ENCODE peak calls at places on chromosomes 5 and 9, in five cellular contexts. Q, I, A, O and Z are unnamed samples.

GRCh38 chr9:125388978-125389377 is 127.4 kb downstream of the GAPVD1 start:
- DNase-seq in A (no peak), I (no peak), Q (no peak), O (no peak), Z (no peak)

GRCh38 chr5:132662925-132663770 is 5.2 kb downstream of the IL13 start:
- DNase-seq in Q (no peak), A (no peak), I (no peak), O (peak), Z (no peak)

GRCh38 chr5:178383919-178384814 is 151.6 kb upstream of the PHYKPL start:
- DNase-seq in A (peak), O (no peak), I (no peak), Q (no peak), Z (no peak)

GRCh38 chr5:53063791-53064190 is 45.8 kb downstream of the MOCS2 start:
- DNase-seq in I (no peak), O (peak), Q (no peak), A (no peak), Z (no peak)

GRCh38 chr5:120361941-120362340 is 102.2 kb upstream of the PRR16 start:
- DNase-seq in Q (no peak), I (no peak), O (no peak), A (no peak), Z (no peak)

GRCh38 chr5:96285823-96286222 is 147.2 kb downstream of the PCSK1 start:
- DNase-seq in A (peak), Q (no peak), O (no peak), I (no peak), Z (no peak)

GRCh38 chr5:102668220-102668930 is 86.7 kb upstream of the PAM start:
- DNase-seq in Q (no peak), A (no peak), I (no peak), O (no peak), Z (no peak)

GRCh38 chr9:135522931-135523330 is 1.7 kb downstream of the LCN1 start:
- DNase-seq in Q (no peak), A (no peak), I (no peak), O (no peak), Z (no peak)

GRCh38 chr9:84230355-84231136 is 110.0 kb downstream of the SLC28A3 start:
- DNase-seq in Q (no peak), A (no peak), O (peak), I (no peak), Z (peak)

GRCh38 chr9:111067472-111067871 is 29.2 kb upstream of the LPAR1 start:
- DNase-seq in I (no peak), Q (no peak), O (peak), A (no peak), Z (no peak)

GRCh38 chr5:178766936-178767912 is 36.8 kb upstream of the ZNF354A start:
- DNase-seq in A (peak), O (no peak), I (no peak), Q (no peak), Z (no peak)

GRCh38 chr9:14146201-14146890 is 167.6 kb downstream of the NFIB start:
- DNase-seq in I (no peak), O (no peak), Q (no peak), A (no peak), Z (no peak)

GRCh38 chr5:173475780-173476179 is 140.7 kb downstream of the BOD1 start:
- DNase-seq in Q (no peak), A (no peak), O (no peak), I (no peak), Z (no peak)

GRCh38 chr9:129273941-129274709 is 96.1 kb upstream of the IER5L start:
- DNase-seq in I (no peak), O (no peak), A (no peak), Q (no peak), Z (no peak)

GRCh38 chr9:120490888-120491595 is 88.9 kb downstream of the CDK5RAP2 start:
- DNase-seq in Q (peak), O (peak), A (no peak), I (no peak), Z (no peak)

GRCh38 chr5:101590384-101590783 is 687.3 kb upstream of the ST8SIA4 start:
- DNase-seq in Q (peak), I (no peak), O (no peak), A (peak), Z (no peak)

GRCh38 chr5:118919016-118919415 is 69.3 kb downstream of the DTWD2 start:
- DNase-seq in I (no peak), Q (no peak), A (no peak), O (peak), Z (no peak)

GRCh38 chr5:107516452-107517184 is 154.1 kb downstream of the EFNA5 start:
- DNase-seq in O (peak), Q (no peak), A (no peak), I (no peak), Z (peak)

GRCh38 chr5:92676120-92676838 is 904.7 kb downstream of the NR2F1-AS1 start:
- DNase-seq in A (peak), Q (no peak), O (no peak), I (no peak), Z (no peak)

GRCh38 chr5:24363789-24364534 is 280.8 kb downstream of the CDH10 start:
- DNase-seq in A (no peak), I (no peak), O (no peak), Q (peak), Z (no peak)

GRCh38 chr5:33362915-33363314 is 77.8 kb upstream of the TARS1 start:
- DNase-seq in A (peak), Q (no peak), O (peak), I (peak), Z (peak)

GRCh38 chr5:172603425-172603824 is 37.6 kb upstream of the NEURL1B start:
- DNase-seq in A (peak), Q (no peak), I (no peak), O (peak), Z (peak)

GRCh38 chr9:121269030-121269887 is 1.3 kb downstream of the GSN start:
- DNase-seq in Q (no peak), O (peak), A (peak), I (peak), Z (no peak)

GRCh38 chr9:89442981-89443817 is 54.7 kb downstream of the SEMA4D start:
- DNase-seq in I (no peak), A (no peak), Q (no peak), O (no peak), Z (no peak)

DNA sequence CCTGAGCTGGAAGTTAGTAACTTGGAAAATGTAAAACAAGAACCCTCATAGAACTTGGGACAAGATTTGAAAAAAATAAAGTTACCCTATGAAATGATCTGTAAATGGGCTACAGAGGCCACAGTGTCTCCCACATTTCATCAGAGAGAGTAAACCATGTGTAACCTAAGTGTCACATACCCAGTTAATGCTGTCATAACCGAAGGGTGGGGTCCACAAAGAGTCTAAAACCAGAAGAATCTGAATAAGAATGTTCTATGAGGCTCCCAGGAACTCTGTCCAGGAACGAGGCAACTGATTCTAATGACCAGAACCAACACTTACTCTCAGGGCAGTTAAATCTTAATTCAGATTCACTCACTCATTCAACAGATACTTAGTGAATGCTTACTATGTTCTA is 1.0 kb upstream of the FAM13B start:
- DNase-seq in I (no peak), Q (no peak), O (peak), A (no peak), Z (peak)
- H3K4me3 ChIP-seq in I (no peak), Q (no peak), O (peak), A (peak), Z (peak)

DNA sequence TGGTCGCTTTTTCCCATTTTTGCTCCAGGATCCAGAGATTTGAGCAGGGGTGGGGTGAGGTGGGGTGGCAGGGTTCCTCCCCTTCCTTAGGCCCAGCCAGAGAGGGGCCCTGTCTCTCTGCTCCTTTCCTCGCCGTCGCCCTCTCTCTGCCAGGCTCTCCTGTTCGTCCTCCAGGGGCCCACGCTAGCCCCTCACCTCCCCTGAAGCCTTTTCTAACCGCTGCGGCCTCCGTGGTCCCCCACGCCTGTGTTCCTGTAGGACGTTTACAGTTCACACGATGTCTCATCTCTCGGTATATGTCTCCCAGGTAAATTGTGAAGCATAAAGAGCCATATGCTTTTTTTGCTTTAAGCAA is 49.9 kb upstream of the ZNF366 start:
- DNase-seq in O (no peak), I (no peak), Q (no peak), A (no peak), Z (no peak)
- H3K4me3 ChIP-seq in O (peak), I (peak), Q (peak), A (peak), Z (peak)

GRCh38 chr5:73381587-73382411 is 66.8 kb downstream of the FOXD1 start:
- DNase-seq in A (no peak), I (no peak), Q (no peak), O (no peak), Z (no peak)
- H3K4me3 ChIP-seq in A (no peak), I (peak), Q (no peak), O (no peak), Z (no peak)

DNA sequence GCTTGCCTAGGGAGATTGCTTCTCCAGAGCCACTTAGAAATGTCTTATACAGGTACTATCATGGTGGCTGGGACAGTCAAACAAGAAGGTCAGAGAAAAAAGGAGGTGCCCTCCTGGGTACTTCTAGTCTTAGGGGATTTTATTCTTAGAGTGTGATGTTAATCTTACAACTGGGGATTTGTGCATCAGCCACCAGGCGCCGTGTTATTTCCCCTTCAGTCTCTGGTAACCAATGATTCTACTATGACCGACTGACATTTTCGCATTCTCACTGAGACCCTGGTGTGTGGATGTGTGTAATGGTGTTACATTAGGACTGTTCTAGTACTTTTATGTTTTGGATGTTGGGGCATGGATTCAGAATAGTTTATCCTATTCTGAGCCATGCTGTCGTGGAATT is 175.0 kb upstream of the DAP start:
- DNase-seq in I (no peak), Q (no peak), O (no peak), A (no peak), Z (no peak)
- H3K4me3 ChIP-seq in I (no peak), Q (no peak), O (no peak), A (no peak), Z (no peak)

GRCh38 chr9:86942352-86943222 is 4.7 kb downstream of the GAS1 start:
- DNase-seq in A (peak), Q (no peak), O (no peak), I (no peak), Z (no peak)

GRCh38 chr9:86945868-86946711 is 1.2 kb downstream of the GAS1 start:
- DNase-seq in I (peak), A (peak), O (peak), Q (peak), Z (peak)

GRCh38 chr9:86943223-86943870 is 4.0 kb downstream of the GAS1 start:
- DNase-seq in I (no peak), Q (no peak), O (peak), A (no peak), Z (no peak)

GRCh38 chr9:86944974-86945867 is 2.1 kb downstream of the GAS1 start:
- DNase-seq in O (peak), Q (no peak), I (no peak), A (peak), Z (no peak)

GRCh38 chr9:86943871-86944240 is 3.5 kb downstream of the GAS1 start:
- DNase-seq in I (no peak), Q (no peak), A (no peak), O (no peak), Z (no peak)
- H3K4me3 ChIP-seq in I (peak), Q (no peak), A (peak), O (peak), Z (no peak)

GRCh38 chr9:110028281-110029075 is 179.5 kb downstream of the C9orf152 start:
- DNase-seq in A (no peak), Q (no peak), O (no peak), I (no peak), Z (no peak)
- H3K4me3 ChIP-seq in A (peak), Q (no peak), O (no peak), I (no peak), Z (no peak)

DNA sequence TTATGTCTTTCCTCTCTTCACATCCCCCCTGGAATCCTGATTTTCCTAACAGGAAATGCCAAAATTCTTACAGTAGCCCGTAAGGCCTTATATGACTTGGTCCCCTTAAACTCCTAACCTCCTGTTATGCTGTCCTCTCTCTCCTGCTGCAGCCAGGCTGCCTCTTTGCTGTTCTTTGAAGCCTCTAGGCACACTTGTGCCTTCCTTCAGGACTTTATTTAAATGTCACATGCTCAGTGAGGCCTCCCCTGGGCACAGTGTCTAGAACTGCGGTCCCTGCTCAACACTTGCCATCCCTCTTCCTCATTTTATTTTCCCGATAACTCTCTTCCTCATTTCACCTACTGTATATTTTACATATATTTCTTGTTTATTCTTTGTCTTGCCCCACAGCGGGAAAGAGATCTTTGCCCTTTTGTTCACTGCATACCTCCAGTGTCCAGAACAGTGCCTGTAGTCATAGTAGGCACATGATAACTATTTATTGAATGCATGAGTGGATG is 5.5 kb upstream of the SHB start:
- DNase-seq in A (no peak), I (peak), O (peak), Q (no peak), Z (peak)
- H3K4me3 ChIP-seq in A (no peak), I (no peak), O (no peak), Q (no peak), Z (no peak)

GRCh38 chr9:19938990-19939736 is 150.3 kb upstream of the SLC24A2 start:
- DNase-seq in Q (no peak), O (no peak), I (no peak), A (no peak), Z (no peak)

GRCh38 chr9:19934301-19934868 is 145.5 kb upstream of the SLC24A2 start:
- DNase-seq in A (peak), O (peak), I (peak), Q (no peak), Z (peak)

GRCh38 chr9:19935422-19935821 is 146.6 kb upstream of the SLC24A2 start:
- DNase-seq in A (no peak), I (no peak), Q (no peak), O (no peak), Z (no peak)

GRCh38 chr9:19937121-19937520 is 148.3 kb upstream of the SLC24A2 start:
- DNase-seq in Q (no peak), I (no peak), O (no peak), A (no peak), Z (no peak)

GRCh38 chr9:19936598-19936997 is 147.8 kb upstream of the SLC24A2 start:
- DNase-seq in Q (no peak), I (no peak), O (no peak), A (no peak), Z (no peak)
- H3K4me3 ChIP-seq in Q (no peak), I (no peak), O (no peak), A (no peak), Z (no peak)

DNA sequence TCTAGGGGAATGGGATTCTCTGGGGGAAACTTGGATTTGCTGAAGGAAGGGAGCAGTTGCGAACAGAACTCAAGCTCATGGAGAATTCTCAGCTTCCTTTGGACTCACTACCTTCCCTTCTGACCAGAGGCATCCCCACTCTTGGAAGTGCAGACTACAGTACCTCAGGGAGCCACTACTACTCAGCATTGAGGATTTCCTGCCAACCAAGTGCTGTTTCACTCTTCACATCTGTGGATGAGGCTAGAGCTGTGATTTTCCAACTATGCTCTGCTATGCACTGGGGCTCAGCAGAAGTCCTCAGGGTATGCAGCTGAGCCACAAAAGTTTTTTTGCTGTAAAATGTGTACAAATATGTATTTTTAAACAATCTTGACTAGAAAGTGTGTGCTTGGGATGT is 43.8 kb downstream of the MACROH2A1 start:
- DNase-seq in Q (no peak), I (no peak), A (no peak), O (peak), Z (no peak)
- H3K4me3 ChIP-seq in Q (no peak), I (no peak), A (no peak), O (no peak), Z (no peak)

GRCh38 chr5:145951071-145951470 is 14.7 kb downstream of the SH3RF2 start:
- DNase-seq in Q (no peak), A (no peak), O (no peak), I (no peak), Z (no peak)
- H3K4me3 ChIP-seq in Q (no peak), A (no peak), O (no peak), I (no peak), Z (no peak)